ENCODE peak calls at places on chromosomes 16 and 17, in nine cellular contexts. One of them, this sample, is unnamed. For H3K4me1, the result is how much of the 10 kb centered on the place peaks cover.

GRCh38 chr16:69113216-69113615 is 7.8 kb downstream of the HAS3 start:
- DNase-seq in mucosa of descending colon: no peak
- DNase-seq in left ventricle myocardium inferior: no peak
- DNase-seq in heart right ventricle: no peak
- DNase-seq in GM23338: no peak
- DNase-seq in tibial artery: no peak
- DNase-seq in aorta: peak
- DNase-seq in breast epithelium: no peak
- DNase-seq in neural progenitor cell: no peak
- DNase-seq in this sample: no peak

GRCh38 chr16:67460168-67460567 is 20.8 kb downstream of the ATP6V0D1 start:
- DNase-seq in breast epithelium: no peak
- DNase-seq in mucosa of descending colon: peak
- DNase-seq in aorta: no peak
- DNase-seq in neural progenitor cell: no peak
- DNase-seq in left ventricle myocardium inferior: peak
- DNase-seq in tibial artery: no peak
- DNase-seq in GM23338: no peak
- DNase-seq in heart right ventricle: no peak
- DNase-seq in this sample: no peak

GRCh38 chr17:69122065-69122464 is 19.6 kb downstream of the ABCA6 start:
- DNase-seq in tibial artery: no peak
- DNase-seq in aorta: no peak
- DNase-seq in GM23338: no peak
- DNase-seq in left ventricle myocardium inferior: no peak
- DNase-seq in mucosa of descending colon: no peak
- DNase-seq in neural progenitor cell: no peak
- DNase-seq in heart right ventricle: no peak
- DNase-seq in breast epithelium: no peak
- DNase-seq in this sample: no peak

GRCh38 chr16:25855063-25855462 is 163.3 kb downstream of the HS3ST4 start:
- DNase-seq in left ventricle myocardium inferior: no peak
- DNase-seq in mucosa of descending colon: no peak
- DNase-seq in GM23338: peak
- DNase-seq in heart right ventricle: no peak
- DNase-seq in breast epithelium: no peak
- DNase-seq in aorta: no peak
- DNase-seq in neural progenitor cell: no peak
- DNase-seq in tibial artery: no peak
- DNase-seq in this sample: no peak

GRCh38 chr17:507441-507840 is 154.8 kb upstream of the RPH3AL start:
- DNase-seq in tibial artery: no peak
- DNase-seq in GM23338: no peak
- DNase-seq in left ventricle myocardium inferior: no peak
- DNase-seq in heart right ventricle: no peak
- DNase-seq in breast epithelium: no peak
- DNase-seq in mucosa of descending colon: no peak
- DNase-seq in aorta: peak
- DNase-seq in neural progenitor cell: no peak
- DNase-seq in this sample: no peak

GRCh38 chr16:15857779-15858560 is 1.1 kb upstream of the MYH11 start:
- DNase-seq in mucosa of descending colon: peak
- DNase-seq in breast epithelium: peak
- DNase-seq in left ventricle myocardium inferior: peak
- DNase-seq in aorta: peak
- DNase-seq in GM23338: peak
- DNase-seq in neural progenitor cell: peak
- DNase-seq in heart right ventricle: peak
- DNase-seq in tibial artery: peak
- DNase-seq in this sample: peak

GRCh38 chr16:66574081-66574480 is 5.2 kb upstream of the CMTM2 start:
- DNase-seq in heart right ventricle: no peak
- DNase-seq in mucosa of descending colon: no peak
- DNase-seq in aorta: no peak
- DNase-seq in left ventricle myocardium inferior: no peak
- DNase-seq in GM23338: no peak
- DNase-seq in neural progenitor cell: no peak
- DNase-seq in tibial artery: no peak
- DNase-seq in breast epithelium: no peak
- DNase-seq in this sample: no peak

GRCh38 chr16:11236441-11236840 is 19.6 kb downstream of the SOCS1 start:
- DNase-seq in tibial artery: no peak
- DNase-seq in breast epithelium: no peak
- DNase-seq in aorta: no peak
- DNase-seq in left ventricle myocardium inferior: no peak
- DNase-seq in GM23338: no peak
- DNase-seq in mucosa of descending colon: no peak
- DNase-seq in heart right ventricle: no peak
- DNase-seq in neural progenitor cell: no peak
- DNase-seq in this sample: no peak

GRCh38 chr16:70696952-70697600 is 11.2 kb upstream of the MTSS2 start:
- DNase-seq in heart right ventricle: no peak
- DNase-seq in mucosa of descending colon: no peak
- DNase-seq in GM23338: no peak
- DNase-seq in neural progenitor cell: no peak
- DNase-seq in tibial artery: no peak
- DNase-seq in breast epithelium: peak
- DNase-seq in left ventricle myocardium inferior: no peak
- DNase-seq in aorta: no peak
- DNase-seq in this sample: peak

GRCh38 chr16:22071352-22071923 is 20.9 kb upstream of the VWA3A start:
- DNase-seq in tibial artery: no peak
- DNase-seq in neural progenitor cell: peak
- DNase-seq in left ventricle myocardium inferior: no peak
- DNase-seq in mucosa of descending colon: no peak
- DNase-seq in breast epithelium: no peak
- DNase-seq in GM23338: peak
- DNase-seq in heart right ventricle: no peak
- DNase-seq in aorta: no peak
- DNase-seq in this sample: no peak

GRCh38 chr17:76276069-76276431 is 10.9 kb downstream of the UBALD2 start:
- DNase-seq in aorta: no peak
- DNase-seq in tibial artery: no peak
- DNase-seq in breast epithelium: no peak
- DNase-seq in left ventricle myocardium inferior: no peak
- DNase-seq in neural progenitor cell: no peak
- DNase-seq in GM23338: no peak
- DNase-seq in heart right ventricle: no peak
- DNase-seq in mucosa of descending colon: no peak
- DNase-seq in this sample: no peak

GRCh38 chr17:32161029-32161428 is 18.7 kb downstream of the RHOT1 start:
- DNase-seq in neural progenitor cell: no peak
- DNase-seq in tibial artery: no peak
- DNase-seq in left ventricle myocardium inferior: no peak
- DNase-seq in heart right ventricle: no peak
- DNase-seq in mucosa of descending colon: no peak
- DNase-seq in breast epithelium: no peak
- DNase-seq in GM23338: no peak
- DNase-seq in aorta: no peak
- DNase-seq in this sample: no peak

GRCh38 chr17:40510328-40510648 is 8.9 kb upstream of the TNS4 start:
- DNase-seq in neural progenitor cell: no peak
- DNase-seq in GM23338: no peak
- DNase-seq in mucosa of descending colon: no peak
- DNase-seq in breast epithelium: peak
- DNase-seq in heart right ventricle: no peak
- DNase-seq in aorta: peak
- DNase-seq in left ventricle myocardium inferior: no peak
- DNase-seq in tibial artery: no peak
- DNase-seq in this sample: no peak

GRCh38 chr17:45060382-45060823 is 714 bp upstream of the NMT1 start:
- DNase-seq in tibial artery: no peak
- DNase-seq in mucosa of descending colon: no peak
- DNase-seq in aorta: no peak
- DNase-seq in heart right ventricle: no peak
- DNase-seq in left ventricle myocardium inferior: no peak
- DNase-seq in neural progenitor cell: no peak
- DNase-seq in GM23338: no peak
- DNase-seq in breast epithelium: no peak
- DNase-seq in this sample: no peak

GRCh38 chr17:6555331-6556120 is 829 bp downstream of the PITPNM3 start:
- DNase-seq in mucosa of descending colon: peak
- DNase-seq in neural progenitor cell: peak
- DNase-seq in GM23338: peak
- DNase-seq in breast epithelium: no peak
- DNase-seq in tibial artery: no peak
- DNase-seq in left ventricle myocardium inferior: no peak
- DNase-seq in heart right ventricle: no peak
- DNase-seq in aorta: no peak
- DNase-seq in this sample: peak

GRCh38 chr16:89325861-89326471 is 108.5 kb downstream of the ZNF778 start:
- DNase-seq in neural progenitor cell: no peak
- DNase-seq in heart right ventricle: no peak
- DNase-seq in aorta: peak
- DNase-seq in left ventricle myocardium inferior: peak
- DNase-seq in GM23338: no peak
- DNase-seq in mucosa of descending colon: peak
- DNase-seq in breast epithelium: no peak
- DNase-seq in tibial artery: peak
- DNase-seq in this sample: peak

GRCh38 chr16:8585942-8586341 is 4.4 kb downstream of the TMEM114 start:
- DNase-seq in heart right ventricle: no peak
- DNase-seq in left ventricle myocardium inferior: no peak
- DNase-seq in mucosa of descending colon: no peak
- DNase-seq in GM23338: no peak
- DNase-seq in breast epithelium: no peak
- DNase-seq in tibial artery: no peak
- DNase-seq in aorta: no peak
- DNase-seq in neural progenitor cell: no peak
- DNase-seq in this sample: no peak

GRCh38 chr16:81997738-81998137 is 13.5 kb downstream of the SDR42E1 start:
- DNase-seq in aorta: no peak
- DNase-seq in breast epithelium: no peak
- DNase-seq in neural progenitor cell: no peak
- DNase-seq in mucosa of descending colon: no peak
- DNase-seq in GM23338: no peak
- DNase-seq in tibial artery: no peak
- DNase-seq in heart right ventricle: no peak
- DNase-seq in left ventricle myocardium inferior: no peak
- DNase-seq in this sample: no peak

GRCh38 chr16:87855852-87856715 is 13.2 kb downstream of the SLC7A5 start:
- DNase-seq in tibial artery: peak
- DNase-seq in neural progenitor cell: no peak
- DNase-seq in heart right ventricle: peak
- DNase-seq in mucosa of descending colon: peak
- DNase-seq in aorta: no peak
- DNase-seq in GM23338: no peak
- DNase-seq in breast epithelium: no peak
- DNase-seq in left ventricle myocardium inferior: peak
- DNase-seq in this sample: peak
- H3K4me1 ChIP-seq in tibial artery: under half
- H3K4me1 ChIP-seq in neural progenitor cell: under half
- H3K4me1 ChIP-seq in heart right ventricle: half or more
- H3K4me1 ChIP-seq in mucosa of descending colon: under half
- H3K4me1 ChIP-seq in aorta: under half
- H3K4me1 ChIP-seq in GM23338: under half
- H3K4me1 ChIP-seq in breast epithelium: under half
- H3K4me1 ChIP-seq in left ventricle myocardium inferior: half or more
- H3K4me1 ChIP-seq in this sample: under half

GRCh38 chr16:4183258-4184037 is 58.4 kb downstream of the SRL start:
- DNase-seq in left ventricle myocardium inferior: peak
- DNase-seq in breast epithelium: peak
- DNase-seq in mucosa of descending colon: peak
- DNase-seq in neural progenitor cell: peak
- DNase-seq in aorta: peak
- DNase-seq in tibial artery: peak
- DNase-seq in GM23338: peak
- DNase-seq in heart right ventricle: peak
- DNase-seq in this sample: peak
- H3K4me1 ChIP-seq in left ventricle myocardium inferior: under half
- H3K4me1 ChIP-seq in breast epithelium: under half
- H3K4me1 ChIP-seq in mucosa of descending colon: under half
- H3K4me1 ChIP-seq in neural progenitor cell: under half
- H3K4me1 ChIP-seq in aorta: under half
- H3K4me1 ChIP-seq in tibial artery: under half
- H3K4me1 ChIP-seq in GM23338: under half
- H3K4me1 ChIP-seq in heart right ventricle: under half
- H3K4me1 ChIP-seq in this sample: under half

DNA sequence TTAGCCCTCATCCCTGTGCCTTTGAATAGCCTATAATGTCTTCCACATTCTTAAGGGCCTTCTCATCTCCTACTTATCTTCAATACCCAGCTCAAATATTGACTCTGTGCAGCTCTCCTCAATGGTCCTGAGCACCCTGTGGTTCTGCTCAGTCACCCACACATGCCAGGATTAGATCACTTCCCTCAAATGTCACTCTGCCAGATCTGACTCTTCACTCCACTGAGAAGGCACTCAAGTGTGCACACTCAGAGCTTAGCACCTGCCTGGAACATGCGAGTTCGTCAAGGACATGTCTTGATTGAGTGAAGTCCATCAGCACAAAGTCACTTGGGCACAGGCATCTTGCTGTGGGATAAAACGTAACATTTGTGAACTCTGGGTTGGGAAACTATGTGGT is 404.8 kb downstream of the CDH13 start:
- DNase-seq in breast epithelium: no peak
- DNase-seq in mucosa of descending colon: no peak
- DNase-seq in neural progenitor cell: no peak
- DNase-seq in GM23338: no peak
- DNase-seq in tibial artery: no peak
- DNase-seq in aorta: no peak
- DNase-seq in heart right ventricle: no peak
- DNase-seq in left ventricle myocardium inferior: no peak
- DNase-seq in this sample: no peak
- H3K4me1 ChIP-seq in breast epithelium: under half
- H3K4me1 ChIP-seq in mucosa of descending colon: under half
- H3K4me1 ChIP-seq in neural progenitor cell: under half
- H3K4me1 ChIP-seq in GM23338: under half
- H3K4me1 ChIP-seq in tibial artery: under half
- H3K4me1 ChIP-seq in aorta: under half
- H3K4me1 ChIP-seq in heart right ventricle: under half
- H3K4me1 ChIP-seq in left ventricle myocardium inferior: under half
- H3K4me1 ChIP-seq in this sample: under half

GRCh38 chr17:63304704-63305261 is 141.3 kb downstream of the CYB561 start:
- DNase-seq in neural progenitor cell: peak
- DNase-seq in tibial artery: no peak
- DNase-seq in heart right ventricle: no peak
- DNase-seq in mucosa of descending colon: no peak
- DNase-seq in GM23338: no peak
- DNase-seq in breast epithelium: no peak
- DNase-seq in aorta: peak
- DNase-seq in left ventricle myocardium inferior: no peak
- DNase-seq in this sample: no peak

GRCh38 chr17:63308272-63308671 is 137.8 kb downstream of the CYB561 start:
- DNase-seq in aorta: no peak
- DNase-seq in neural progenitor cell: no peak
- DNase-seq in GM23338: no peak
- DNase-seq in heart right ventricle: no peak
- DNase-seq in mucosa of descending colon: no peak
- DNase-seq in left ventricle myocardium inferior: no peak
- DNase-seq in breast epithelium: no peak
- DNase-seq in tibial artery: no peak
- DNase-seq in this sample: no peak

GRCh38 chr17:63309021-63309420 is 137.1 kb downstream of the CYB561 start:
- DNase-seq in left ventricle myocardium inferior: no peak
- DNase-seq in tibial artery: no peak
- DNase-seq in GM23338: no peak
- DNase-seq in aorta: no peak
- DNase-seq in neural progenitor cell: no peak
- DNase-seq in mucosa of descending colon: no peak
- DNase-seq in breast epithelium: no peak
- DNase-seq in heart right ventricle: no peak
- DNase-seq in this sample: no peak

GRCh38 chr17:63305857-63306256 is 140.2 kb downstream of the CYB561 start:
- DNase-seq in GM23338: no peak
- DNase-seq in heart right ventricle: no peak
- DNase-seq in breast epithelium: no peak
- DNase-seq in left ventricle myocardium inferior: no peak
- DNase-seq in aorta: no peak
- DNase-seq in mucosa of descending colon: no peak
- DNase-seq in tibial artery: no peak
- DNase-seq in neural progenitor cell: no peak
- DNase-seq in this sample: no peak

GRCh38 chr17:63306855-63307254 is 139.3 kb downstream of the CYB561 start:
- DNase-seq in heart right ventricle: no peak
- DNase-seq in neural progenitor cell: no peak
- DNase-seq in aorta: no peak
- DNase-seq in tibial artery: no peak
- DNase-seq in breast epithelium: no peak
- DNase-seq in left ventricle myocardium inferior: no peak
- DNase-seq in mucosa of descending colon: no peak
- DNase-seq in GM23338: no peak
- DNase-seq in this sample: no peak
- H3K4me1 ChIP-seq in heart right ventricle: under half
- H3K4me1 ChIP-seq in neural progenitor cell: under half
- H3K4me1 ChIP-seq in aorta: under half
- H3K4me1 ChIP-seq in tibial artery: under half
- H3K4me1 ChIP-seq in breast epithelium: under half
- H3K4me1 ChIP-seq in left ventricle myocardium inferior: under half
- H3K4me1 ChIP-seq in mucosa of descending colon: under half
- H3K4me1 ChIP-seq in GM23338: under half
- H3K4me1 ChIP-seq in this sample: under half